ENCODE peak calls at places on chromosomes 7 and 10, in six cellular contexts. P is H9; O is nucleus accumbens; A is occipital lobe; X is kidney tubule cell; I is activated T-cell treated with anti-CD3 and anti-CD28 coated beads, Interleukin-2, amount 50 U/mL, for 72 hours. G is an unnamed sample.
A peak's percentile ranks its signal among the peaks of the same experiment; 100 is the strongest.

GRCh38 chr7:81150951-81151361 is 232.1 kb upstream of the SEMA3C start:
- DNase-seq in O (no peak), I (no peak), A (peak; percentile 13), X (peak; percentile 63), P (no peak), G (no peak)

GRCh38 chr7:80940539-80941205 is 21.8 kb upstream of the SEMA3C start:
- DNase-seq in X (peak; percentile 88), P (no peak), O (no peak), A (no peak), I (no peak), G (no peak)

GRCh38 chr10:122141821-122142651 is 129.1 kb upstream of the BTBD16 start:
- DNase-seq in A (no peak), P (no peak), I (no peak), X (peak; percentile 24), O (no peak), G (no peak)

GRCh38 chr7:97104719-97105129 is 12.8 kb upstream of the SDHAF3 start:
- DNase-seq in I (peak; percentile 80), O (peak; percentile 75), P (peak; percentile 88), A (peak; percentile 49), X (peak; percentile 74), G (peak; percentile 67)

GRCh38 chr7:2820508-2820934 is 23.6 kb downstream of the GNA12 start:
- DNase-seq in A (no peak), P (no peak), I (no peak), X (peak; percentile 93), O (no peak), G (no peak)

GRCh38 chr10:123408660-123409059 is 254.5 kb downstream of the BUB3 start:
- DNase-seq in A (no peak), X (no peak), I (no peak), P (no peak), O (no peak), G (no peak)

GRCh38 chr10:14009315-14010082 is 321.2 kb downstream of the FRMD4A start:
- DNase-seq in A (no peak), P (no peak), X (peak; percentile 30), O (no peak), I (peak; percentile 66), G (no peak)

GRCh38 chr10:58267713-58268453 is at the start of gene IPMK:
- DNase-seq in A (peak; percentile 93), X (peak; percentile 93), P (peak; percentile 94), O (peak; percentile 92), I (peak; percentile 96), G (peak; percentile 97)

GRCh38 chr7:147170341-147171012 is 1053.9 kb downstream of the CNTNAP2 start:
- DNase-seq in A (no peak), P (peak; percentile 38), I (no peak), X (no peak), O (no peak), G (no peak)

GRCh38 chr10:132876131-132876860 is 66.1 kb downstream of the CFAP46 start:
- DNase-seq in X (no peak), I (no peak), O (no peak), A (no peak), P (no peak), G (no peak)

GRCh38 chr10:585502-585901 is 104.0 kb downstream of the DIP2C start:
- DNase-seq in A (no peak), O (no peak), P (no peak), X (no peak), I (no peak), G (no peak)

GRCh38 chr7:29921404-29922010 is 68.1 kb downstream of the SCRN1 start:
- DNase-seq in P (peak; percentile 75), O (peak; percentile 37), X (peak; percentile 68), I (peak; percentile 54), A (no peak), G (no peak)

GRCh38 chr10:66799474-66799873 is 126.4 kb upstream of the LRRTM3 start:
- DNase-seq in O (no peak), P (no peak), I (no peak), A (no peak), X (no peak), G (no peak)

GRCh38 chr10:53839437-53840039 is 961.5 kb downstream of the PCDH15 start:
- DNase-seq in O (no peak), P (no peak), X (peak; percentile 26), A (no peak), I (no peak), G (no peak)

GRCh38 chr10:101301111-101301731 is 52.7 kb upstream of the BTRC start:
- DNase-seq in X (peak; percentile 67), I (peak; percentile 61), A (no peak), P (peak; percentile 75), O (no peak), G (no peak)

GRCh38 chr7:115037128-115037802 is 115.4 kb downstream of the MDFIC start:
- DNase-seq in P (no peak), I (no peak), X (peak; percentile 20), A (no peak), O (no peak), G (no peak)

GRCh38 chr10:69958232-69958902 is 94.3 kb upstream of the MACROH2A2 start:
- DNase-seq in I (peak; percentile 27), X (peak; percentile 64), O (no peak), A (no peak), P (peak; percentile 59), G (no peak)

GRCh38 chr10:18594574-18595156 is 56.7 kb downstream of the NSUN6 start:
- DNase-seq in X (peak; percentile 17), A (no peak), P (peak; percentile 61), O (no peak), I (no peak), G (no peak)

GRCh38 chr10:122057841-122058240 is 68.9 kb downstream of the TACC2 start:
- DNase-seq in A (no peak), X (no peak), I (no peak), O (no peak), P (no peak), G (no peak)

GRCh38 chr10:113216068-113216467 is 266.0 kb downstream of the TCF7L2 start:
- DNase-seq in I (no peak), A (no peak), X (peak; percentile 30), O (no peak), P (no peak), G (no peak)

GRCh38 chr10:100307716-100308115 is 21.2 kb upstream of the BLOC1S2 start:
- DNase-seq in I (no peak), A (no peak), P (no peak), X (no peak), O (no peak), G (no peak)

G was measured in hypothalamus.